ENCODE peak calls at places on chromosome 22, in nine cellular contexts. One of them, this sample, is unnamed.

GRCh38 chr22:47835726-47836125 is 1073.3 kb downstream of the TBC1D22A start:
- DNase-seq in GM12865: no peak
- DNase-seq in adrenal gland: no peak
- DNase-seq in OCI-LY7: no peak
- DNase-seq in right lobe of liver: no peak
- DNase-seq in lung: no peak
- DNase-seq in WTC11: no peak
- DNase-seq in H1: no peak
- DNase-seq in body of pancreas: no peak
- DNase-seq in this sample: no peak

GRCh38 chr22:27046126-27046525 is 388.7 kb downstream of the MIAT start:
- DNase-seq in lung: no peak
- DNase-seq in OCI-LY7: no peak
- DNase-seq in adrenal gland: no peak
- DNase-seq in right lobe of liver: no peak
- DNase-seq in WTC11: no peak
- DNase-seq in body of pancreas: no peak
- DNase-seq in H1: no peak
- DNase-seq in GM12865: no peak
- DNase-seq in this sample: no peak

GRCh38 chr22:47316020-47316419 is 553.6 kb downstream of the TBC1D22A start:
- DNase-seq in WTC11: no peak
- DNase-seq in adrenal gland: no peak
- DNase-seq in OCI-LY7: no peak
- DNase-seq in H1: no peak
- DNase-seq in body of pancreas: no peak
- DNase-seq in lung: no peak
- DNase-seq in GM12865: no peak
- DNase-seq in right lobe of liver: no peak
- DNase-seq in this sample: no peak

GRCh38 chr22:33803371-33803770 is 116.9 kb downstream of the LARGE1 start:
- DNase-seq in body of pancreas: no peak
- DNase-seq in WTC11: no peak
- DNase-seq in GM12865: no peak
- DNase-seq in adrenal gland: no peak
- DNase-seq in right lobe of liver: no peak
- DNase-seq in lung: no peak
- DNase-seq in OCI-LY7: no peak
- DNase-seq in H1: no peak
- DNase-seq in this sample: no peak

GRCh38 chr22:43113516-43114251 is 3.1 kb downstream of the BIK start:
- DNase-seq in right lobe of liver: no peak
- DNase-seq in lung: no peak
- DNase-seq in GM12865: no peak
- DNase-seq in OCI-LY7: peak
- DNase-seq in H1: no peak
- DNase-seq in WTC11: no peak
- DNase-seq in adrenal gland: no peak
- DNase-seq in body of pancreas: peak
- DNase-seq in this sample: no peak

GRCh38 chr22:47061226-47061625 is 298.8 kb downstream of the TBC1D22A start:
- DNase-seq in OCI-LY7: no peak
- DNase-seq in right lobe of liver: no peak
- DNase-seq in H1: no peak
- DNase-seq in adrenal gland: no peak
- DNase-seq in GM12865: no peak
- DNase-seq in lung: no peak
- DNase-seq in WTC11: no peak
- DNase-seq in body of pancreas: no peak
- DNase-seq in this sample: no peak

GRCh38 chr22:35258144-35258988 is 1.1 kb downstream of the HMGXB4 start:
- DNase-seq in WTC11: peak
- DNase-seq in OCI-LY7: peak
- DNase-seq in H1: peak
- DNase-seq in body of pancreas: peak
- DNase-seq in GM12865: peak
- DNase-seq in adrenal gland: no peak
- DNase-seq in lung: no peak
- DNase-seq in right lobe of liver: no peak
- DNase-seq in this sample: no peak

GRCh38 chr22:23537421-23537820 is 42.7 kb downstream of the IGLL1 start:
- DNase-seq in H1: no peak
- DNase-seq in adrenal gland: no peak
- DNase-seq in lung: no peak
- DNase-seq in GM12865: no peak
- DNase-seq in WTC11: no peak
- DNase-seq in OCI-LY7: no peak
- DNase-seq in right lobe of liver: peak
- DNase-seq in body of pancreas: no peak
- DNase-seq in this sample: no peak

GRCh38 chr22:36862251-36863242 is 1.7 kb downstream of the NCF4 start:
- DNase-seq in H1: no peak
- DNase-seq in WTC11: no peak
- DNase-seq in adrenal gland: peak
- DNase-seq in lung: peak
- DNase-seq in body of pancreas: no peak
- DNase-seq in OCI-LY7: peak
- DNase-seq in GM12865: peak
- DNase-seq in right lobe of liver: no peak
- DNase-seq in this sample: peak

GRCh38 chr22:43587574-43587973 is 175.8 kb downstream of the MPPED1 start:
- DNase-seq in adrenal gland: no peak
- DNase-seq in right lobe of liver: no peak
- DNase-seq in OCI-LY7: no peak
- DNase-seq in WTC11: no peak
- DNase-seq in body of pancreas: no peak
- DNase-seq in lung: no peak
- DNase-seq in H1: no peak
- DNase-seq in GM12865: no peak
- DNase-seq in this sample: no peak

GRCh38 chr22:35577799-35578659 is 37.4 kb downstream of the RASD2 start:
- DNase-seq in WTC11: no peak
- DNase-seq in H1: no peak
- DNase-seq in GM12865: no peak
- DNase-seq in adrenal gland: no peak
- DNase-seq in OCI-LY7: no peak
- DNase-seq in body of pancreas: no peak
- DNase-seq in lung: no peak
- DNase-seq in right lobe of liver: no peak
- DNase-seq in this sample: no peak

GRCh38 chr22:11627798-11628650 is 3900.0 kb upstream of the OR11H1 start:
- DNase-seq in lung: no peak
- DNase-seq in adrenal gland: no peak
- DNase-seq in OCI-LY7: no peak
- DNase-seq in body of pancreas: no peak
- DNase-seq in right lobe of liver: peak
- DNase-seq in WTC11: no peak
- DNase-seq in H1: no peak
- DNase-seq in GM12865: no peak
- DNase-seq in this sample: no peak

GRCh38 chr22:19291218-19291579 is 320 bp downstream of the CLTCL1 start:
- DNase-seq in body of pancreas: peak
- DNase-seq in right lobe of liver: peak
- DNase-seq in OCI-LY7: no peak
- DNase-seq in GM12865: peak
- DNase-seq in adrenal gland: peak
- DNase-seq in H1: peak
- DNase-seq in WTC11: peak
- DNase-seq in lung: no peak
- DNase-seq in this sample: peak

GRCh38 chr22:46064236-46064965 is 85.9 kb upstream of the PPARA start:
- DNase-seq in WTC11: peak
- DNase-seq in GM12865: no peak
- DNase-seq in right lobe of liver: peak
- DNase-seq in H1: no peak
- DNase-seq in adrenal gland: no peak
- DNase-seq in body of pancreas: peak
- DNase-seq in lung: no peak
- DNase-seq in OCI-LY7: no peak
- DNase-seq in this sample: no peak

GRCh38 chr22:35601743-35602633 is 15.1 kb downstream of the MB start:
- DNase-seq in lung: peak
- DNase-seq in H1: no peak
- DNase-seq in right lobe of liver: no peak
- DNase-seq in adrenal gland: peak
- DNase-seq in OCI-LY7: no peak
- DNase-seq in GM12865: no peak
- DNase-seq in WTC11: no peak
- DNase-seq in body of pancreas: peak
- DNase-seq in this sample: no peak

GRCh38 chr22:47163876-47164513 is 401.5 kb downstream of the TBC1D22A start:
- DNase-seq in body of pancreas: peak
- DNase-seq in adrenal gland: peak
- DNase-seq in right lobe of liver: peak
- DNase-seq in OCI-LY7: no peak
- DNase-seq in GM12865: no peak
- DNase-seq in lung: no peak
- DNase-seq in H1: no peak
- DNase-seq in WTC11: no peak
- DNase-seq in this sample: no peak

GRCh38 chr22:37905534-37906363 is at the start of gene MICALL1:
- DNase-seq in OCI-LY7: peak
- DNase-seq in right lobe of liver: peak
- DNase-seq in WTC11: peak
- DNase-seq in GM12865: peak
- DNase-seq in H1: peak
- DNase-seq in adrenal gland: peak
- DNase-seq in body of pancreas: peak
- DNase-seq in lung: peak
- DNase-seq in this sample: peak
- TF ChIP-seq CTCF in OCI-LY7: peak
- TF ChIP-seq CTCF in right lobe of liver: peak
- TF ChIP-seq CTCF in WTC11: no peak
- TF ChIP-seq CTCF in GM12865: peak
- TF ChIP-seq CTCF in H1: peak
- TF ChIP-seq CTCF in adrenal gland: peak
- TF ChIP-seq CTCF in body of pancreas: no peak
- TF ChIP-seq CTCF in lung: no peak
- TF ChIP-seq CTCF in this sample: peak

GRCh38 chr22:29028468-29028867 is 33.2 kb downstream of the C22orf31 start:
- DNase-seq in adrenal gland: no peak
- DNase-seq in H1: no peak
- DNase-seq in OCI-LY7: no peak
- DNase-seq in right lobe of liver: no peak
- DNase-seq in WTC11: no peak
- DNase-seq in body of pancreas: no peak
- DNase-seq in GM12865: no peak
- DNase-seq in lung: no peak
- DNase-seq in this sample: no peak

GRCh38 chr22:29031236-29031982 is 30.2 kb downstream of the C22orf31 start:
- DNase-seq in body of pancreas: peak
- DNase-seq in lung: peak
- DNase-seq in adrenal gland: peak
- DNase-seq in WTC11: no peak
- DNase-seq in GM12865: no peak
- DNase-seq in OCI-LY7: no peak
- DNase-seq in H1: peak
- DNase-seq in right lobe of liver: peak
- DNase-seq in this sample: no peak

GRCh38 chr22:29030618-29031235 is 30.9 kb downstream of the C22orf31 start:
- DNase-seq in GM12865: no peak
- DNase-seq in H1: peak
- DNase-seq in WTC11: peak
- DNase-seq in OCI-LY7: no peak
- DNase-seq in right lobe of liver: peak
- DNase-seq in body of pancreas: peak
- DNase-seq in adrenal gland: peak
- DNase-seq in lung: peak
- DNase-seq in this sample: no peak

GRCh38 chr22:29030016-29030617 is 31.5 kb downstream of the C22orf31 start:
- DNase-seq in GM12865: no peak
- DNase-seq in H1: no peak
- DNase-seq in OCI-LY7: no peak
- DNase-seq in right lobe of liver: no peak
- DNase-seq in adrenal gland: no peak
- DNase-seq in lung: no peak
- DNase-seq in WTC11: no peak
- DNase-seq in body of pancreas: peak
- DNase-seq in this sample: no peak

DNA sequence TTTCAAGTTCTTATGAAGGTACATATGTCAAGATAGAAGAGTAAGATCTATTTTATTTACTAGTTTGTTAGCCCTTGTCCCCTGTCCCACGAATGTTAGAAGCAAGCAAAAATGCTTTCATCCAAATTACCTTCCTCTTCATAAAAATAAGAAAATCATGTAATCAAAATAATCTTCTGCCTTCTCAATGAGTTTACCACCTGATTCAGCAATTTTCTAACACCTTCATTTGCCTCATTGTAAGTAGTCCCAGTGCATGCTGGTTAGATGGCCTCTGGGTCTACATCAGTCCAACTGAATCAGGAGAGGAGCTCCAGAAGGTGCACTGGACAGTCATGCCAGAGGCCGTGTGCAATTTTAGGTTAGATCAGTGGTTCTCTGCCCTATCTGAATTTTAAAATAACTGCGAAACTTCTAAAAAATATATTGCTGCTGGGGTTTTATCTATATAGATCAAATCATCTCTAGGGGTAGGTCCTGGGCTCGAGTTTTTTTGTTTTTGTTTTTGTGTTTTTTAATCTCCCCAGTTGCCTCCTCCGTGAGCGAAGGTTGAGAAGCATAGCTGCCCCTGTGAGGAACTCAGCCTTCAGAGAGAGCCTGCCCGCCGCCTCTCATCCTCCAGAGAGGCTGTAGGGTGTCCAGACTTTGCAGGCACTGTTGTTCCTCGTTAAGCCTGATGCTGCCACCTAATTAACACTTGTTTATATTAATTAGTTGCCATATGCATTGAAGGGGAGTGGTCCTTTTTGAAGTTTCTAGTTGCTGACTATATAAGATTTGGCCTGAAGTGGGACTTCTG is 32.2 kb downstream of the C22orf31 start:
- DNase-seq in lung: no peak
- DNase-seq in H1: no peak
- DNase-seq in body of pancreas: no peak
- DNase-seq in right lobe of liver: no peak
- DNase-seq in WTC11: no peak
- DNase-seq in GM12865: no peak
- DNase-seq in OCI-LY7: no peak
- DNase-seq in adrenal gland: no peak
- DNase-seq in this sample: no peak
- TF ChIP-seq CTCF in lung: no peak
- TF ChIP-seq CTCF in H1: no peak
- TF ChIP-seq CTCF in body of pancreas: no peak
- TF ChIP-seq CTCF in right lobe of liver: no peak
- TF ChIP-seq CTCF in WTC11: no peak
- TF ChIP-seq CTCF in GM12865: no peak
- TF ChIP-seq CTCF in OCI-LY7: no peak
- TF ChIP-seq CTCF in adrenal gland: no peak
- TF ChIP-seq CTCF in this sample: no peak

GRCh38 chr22:25509391-25509791 is 55.1 kb upstream of the GRK3 start:
- DNase-seq in adrenal gland: peak
- DNase-seq in right lobe of liver: no peak
- DNase-seq in WTC11: no peak
- DNase-seq in lung: no peak
- DNase-seq in OCI-LY7: no peak
- DNase-seq in H1: no peak
- DNase-seq in GM12865: no peak
- DNase-seq in body of pancreas: peak
- DNase-seq in this sample: no peak
- TF ChIP-seq CTCF in adrenal gland: no peak
- TF ChIP-seq CTCF in right lobe of liver: no peak
- TF ChIP-seq CTCF in WTC11: no peak
- TF ChIP-seq CTCF in lung: no peak
- TF ChIP-seq CTCF in OCI-LY7: no peak
- TF ChIP-seq CTCF in H1: no peak
- TF ChIP-seq CTCF in GM12865: no peak
- TF ChIP-seq CTCF in body of pancreas: no peak
- TF ChIP-seq CTCF in this sample: no peak

GRCh38 chr22:17119481-17120202 is 1.5 kb downstream of the TMEM121B start:
- DNase-seq in right lobe of liver: peak
- DNase-seq in H1: peak
- DNase-seq in adrenal gland: no peak
- DNase-seq in lung: no peak
- DNase-seq in WTC11: peak
- DNase-seq in body of pancreas: peak
- DNase-seq in GM12865: peak
- DNase-seq in OCI-LY7: no peak
- DNase-seq in this sample: no peak
- TF ChIP-seq CTCF in right lobe of liver: peak
- TF ChIP-seq CTCF in H1: peak
- TF ChIP-seq CTCF in adrenal gland: peak
- TF ChIP-seq CTCF in lung: no peak
- TF ChIP-seq CTCF in WTC11: peak
- TF ChIP-seq CTCF in body of pancreas: peak
- TF ChIP-seq CTCF in GM12865: peak
- TF ChIP-seq CTCF in OCI-LY7: peak
- TF ChIP-seq CTCF in this sample: no peak